ENCODE peak calls at places on chromosome 5, in four cellular contexts. W is omental fat pad, R is retinal pigment epithelial cell, H is mesothelial cell of epicardium. F is an unnamed sample.

GRCh38 chr5:1726956-1727355 is 72.7 kb downstream of the MRPL36 start:
- DNase-seq in W (no peak), R (no peak), H (no peak), F (no peak)

GRCh38 chr5:128538249-128539037 is 398 bp upstream of the FBN2 start:
- DNase-seq in W (no peak), R (no peak), H (peak; percentile 76), F (no peak)

GRCh38 chr5:76691470-76692273 is 24.3 kb upstream of the F2R start:
- DNase-seq in W (no peak), R (peak; percentile 96), H (no peak), F (no peak)

GRCh38 chr5:136066705-136067271 is 38.0 kb downstream of the TGFBI start:
- DNase-seq in W (no peak), R (no peak), H (no peak), F (no peak)

GRCh38 chr5:68740204-68740910 is 353.5 kb upstream of the SLC30A5 start:
- DNase-seq in W (no peak), R (peak; percentile 54), H (no peak), F (no peak)

GRCh38 chr5:150001660-150002493 is 1.3 kb downstream of the HMGXB3 start:
- DNase-seq in W (no peak), R (peak; percentile 55), H (no peak), F (peak; percentile 47)

GRCh38 chr5:122385786-122386185 is 73.7 kb downstream of the SNCAIP start:
- DNase-seq in W (no peak), R (no peak), H (no peak), F (no peak)

GRCh38 chr5:120545951-120546350 is 81.9 kb downstream of the PRR16 start:
- DNase-seq in W (no peak), R (no peak), H (no peak), F (no peak)

GRCh38 chr5:91383956-91384300 is 811 bp upstream of the ARRDC3 start:
- DNase-seq in W (no peak), R (no peak), H (no peak), F (no peak)

GRCh38 chr5:78903936-78904335 is 81.2 kb downstream of the ARSB start:
- DNase-seq in W (no peak), R (no peak), H (no peak), F (no peak)

GRCh38 chr5:169742773-169743296 is 105.8 kb downstream of the DOCK2 start:
- DNase-seq in W (no peak), R (no peak), H (no peak), F (no peak)

GRCh38 chr5:154900071-154900470 is 37.9 kb downstream of the GEMIN5 start:
- DNase-seq in W (no peak), R (no peak), H (no peak), F (no peak)

DNA sequence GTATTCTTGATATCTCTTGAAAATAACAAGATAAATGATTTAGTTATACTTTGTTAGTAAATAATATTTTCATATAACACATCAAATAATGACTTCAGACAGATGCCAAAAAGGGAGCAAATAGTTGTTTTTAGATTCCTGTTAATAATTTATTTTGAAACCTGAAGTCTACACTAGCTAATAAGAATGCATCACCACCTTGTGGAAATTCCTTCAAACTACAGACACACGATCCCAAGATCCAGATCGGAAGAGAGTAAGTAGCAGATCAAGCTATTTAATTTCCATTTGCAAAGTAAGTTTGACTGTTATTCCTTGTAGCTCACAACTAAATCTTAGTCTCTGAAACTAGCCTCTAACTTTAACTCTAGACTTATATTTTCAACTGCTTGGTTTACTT is 35.5 kb upstream of the ISL1 start:
- DNase-seq in W (no peak), R (no peak), H (no peak), F (no peak)
- TF ChIP-seq CTCF in W (no peak), R (peak; percentile 35), H (no peak), F (no peak)

GRCh38 chr5:177554474-177555111 is at the start of gene FAM193B:
- DNase-seq in W (peak; percentile 80), R (no peak), H (peak; percentile 77), F (peak; percentile 93)
- TF ChIP-seq CTCF in W (no peak), R (peak; percentile 30), H (no peak), F (no peak)

GRCh38 chr5:35029333-35029732 is 18.4 kb downstream of the AGXT2 start:
- DNase-seq in W (no peak), R (no peak), H (no peak), F (no peak)

GRCh38 chr5:35026941-35027340 is 20.8 kb downstream of the AGXT2 start:
- DNase-seq in W (no peak), R (no peak), H (no peak), F (no peak)

GRCh38 chr5:35031276-35031675 is 16.5 kb downstream of the AGXT2 start:
- DNase-seq in W (no peak), R (no peak), H (no peak), F (no peak)

GRCh38 chr5:35026280-35026840 is 21.4 kb downstream of the AGXT2 start:
- DNase-seq in W (no peak), R (no peak), H (no peak), F (no peak)

DNA sequence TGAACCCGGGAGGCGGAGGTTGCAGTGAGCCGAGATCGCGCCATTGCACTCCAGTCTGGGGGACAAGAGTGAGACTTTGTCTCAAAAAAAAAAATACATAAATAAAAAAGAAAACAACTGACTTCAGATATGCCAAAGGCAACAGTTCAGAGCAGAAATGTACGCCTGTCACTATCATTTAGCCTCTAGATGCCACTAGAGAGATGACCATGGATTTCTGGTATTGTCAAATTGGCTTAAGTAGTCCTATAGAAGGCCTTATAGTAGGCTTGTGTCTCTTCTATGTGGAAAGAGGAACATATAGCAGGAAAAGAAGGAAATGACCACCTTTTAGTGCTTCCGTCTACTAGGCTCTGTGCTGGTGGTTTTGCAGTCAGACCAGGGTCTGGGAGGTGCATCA is 17.3 kb downstream of the AGXT2 start:
- DNase-seq in W (no peak), R (no peak), H (no peak), F (no peak)
- TF ChIP-seq CTCF in W (no peak), R (no peak), H (no peak), F (no peak)

GRCh38 chr5:10594591-10595210 is 30.8 kb downstream of the ANKRD33B start:
- DNase-seq in W (no peak), R (no peak), H (no peak), F (no peak)
- TF ChIP-seq CTCF in W (no peak), R (no peak), H (no peak), F (no peak)

DNA sequence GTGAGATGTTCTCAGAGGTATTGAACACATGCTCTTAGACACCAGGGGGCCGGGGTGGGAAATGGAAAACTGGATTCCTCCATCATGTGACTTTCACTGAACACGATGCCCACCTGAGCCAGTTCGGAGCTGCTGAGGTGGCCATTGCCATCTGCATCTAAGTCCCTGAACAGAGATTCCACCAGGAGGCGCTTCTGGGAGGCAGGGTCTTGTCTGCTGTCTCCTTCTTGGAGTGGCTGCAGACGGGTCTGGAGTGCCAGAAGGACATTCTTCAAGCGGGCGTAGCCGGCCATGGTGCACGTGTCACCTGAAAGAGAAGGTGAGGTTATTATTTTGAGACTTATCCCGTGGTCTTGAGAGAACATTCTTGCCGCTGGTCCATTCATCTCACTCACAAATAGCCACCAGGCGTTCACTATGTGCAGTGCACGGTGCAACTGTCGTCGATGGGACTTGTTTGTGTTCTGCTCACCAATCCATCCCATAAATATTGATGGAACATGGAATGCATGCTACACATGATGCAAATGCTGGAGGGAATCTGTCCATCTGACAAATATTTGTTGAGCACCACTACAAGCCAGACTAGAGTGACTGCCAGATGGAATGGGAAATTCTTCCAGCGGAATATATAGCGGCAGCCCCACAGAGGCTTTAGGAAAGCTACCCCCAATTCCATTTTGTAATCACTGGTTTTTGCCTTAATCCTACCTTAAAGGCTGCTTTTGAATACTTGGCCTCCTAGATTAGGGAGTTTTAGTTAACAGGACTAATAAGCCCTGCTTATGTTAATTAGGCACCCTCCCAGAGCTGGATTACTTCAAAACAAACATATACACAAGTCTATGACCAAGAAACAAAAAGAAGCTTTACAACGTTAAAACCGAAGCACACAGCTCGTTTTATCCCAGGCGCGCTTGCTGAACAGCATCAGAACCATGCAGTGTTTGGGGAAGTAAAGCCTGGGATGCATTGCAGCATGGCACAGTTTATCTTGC is 264.8 kb downstream of the HSPA4 start:
- DNase-seq in W (no peak), R (no peak), H (no peak), F (no peak)
- TF ChIP-seq CTCF in W (no peak), R (peak; percentile 36), H (peak; percentile 39), F (no peak)